ENCODE peak calls at places on chromosomes 7 and 10, in five cellular contexts. M is cardiac fibroblast; O is GM04503; Q is amygdala; I is CD8-positive, alpha-beta memory T cell. A is an unnamed sample.

GRCh38 chr7:1473864-1474512 is 14.7 kb upstream of the MICALL2 start:
- DNase-seq in M (peak), Q (no peak), I (peak), O (no peak), A (peak)

GRCh38 chr10:114486938-114487814 is 82.9 kb upstream of the AFAP1L2 start:
- DNase-seq in M (no peak), Q (no peak), I (no peak), O (no peak), A (no peak)

GRCh38 chr7:77327067-77327931 is 88.8 kb downstream of the GSAP start:
- DNase-seq in O (no peak), M (peak), I (no peak), Q (no peak), A (no peak)

GRCh38 chr10:87635498-87636312 is 24.0 kb upstream of the PAPSS2 start:
- DNase-seq in I (no peak), Q (no peak), O (peak), M (peak), A (no peak)

GRCh38 chr7:127251458-127252379 is 1.0 kb downstream of the GRM8 start:
- DNase-seq in I (no peak), M (no peak), Q (no peak), O (no peak), A (peak)

GRCh38 chr10:62582804-62583208 is 208.6 kb downstream of the ZNF365 start:
- DNase-seq in M (peak), I (no peak), Q (no peak), O (peak), A (no peak)

GRCh38 chr7:50333266-50333665 is 28.8 kb downstream of the IKZF1 start:
- DNase-seq in M (no peak), Q (no peak), O (no peak), I (peak), A (peak)

GRCh38 chr10:71423936-71424335 is 27.2 kb downstream of the CDH23 start:
- DNase-seq in O (no peak), I (no peak), M (no peak), Q (no peak), A (no peak)

GRCh38 chr7:6486438-6487183 is 38.9 kb upstream of the DAGLB start:
- DNase-seq in O (no peak), I (no peak), Q (no peak), M (no peak), A (no peak)

GRCh38 chr10:91316486-91316885 is 93.7 kb upstream of the HECTD2 start:
- DNase-seq in Q (no peak), M (peak), O (no peak), I (no peak), A (no peak)

GRCh38 chr10:3500408-3500856 is 284.6 kb downstream of the KLF6 start:
- DNase-seq in Q (peak), I (no peak), M (peak), O (peak), A (no peak)

GRCh38 chr7:18505870-18506460 is 10.4 kb downstream of the HDAC9 start:
- DNase-seq in I (no peak), O (no peak), Q (no peak), M (peak), A (no peak)

GRCh38 chr7:46530081-46530480 is 609.0 kb upstream of the IGFBP3 start:
- DNase-seq in I (no peak), M (no peak), Q (no peak), O (no peak), A (no peak)

GRCh38 chr7:30598121-30598876 is 3.6 kb downstream of the GARS1 start:
- DNase-seq in M (no peak), Q (no peak), I (no peak), O (no peak), A (no peak)

GRCh38 chr7:12949060-12950045 is 261.9 kb downstream of the ARL4A start:
- DNase-seq in I (no peak), Q (no peak), O (no peak), M (no peak), A (no peak)

GRCh38 chr10:132145521-132146185 is 41.1 kb upstream of the DPYSL4 start:
- DNase-seq in Q (no peak), I (no peak), O (no peak), M (no peak), A (no peak)

GRCh38 chr10:117226813-117227451 is 14.0 kb upstream of the SLC18A2 start:
- DNase-seq in Q (no peak), M (peak), O (no peak), I (no peak), A (no peak)

GRCh38 chr7:26155531-26156375 is 3.8 kb downstream of the NFE2L3 start:
- DNase-seq in O (no peak), Q (no peak), M (no peak), I (no peak), A (no peak)

GRCh38 chr7:157635148-157635500 is 298.3 kb downstream of the DNAJB6 start:
- DNase-seq in O (no peak), I (no peak), M (no peak), Q (no peak), A (no peak)

GRCh38 chr10:89494615-89495014 is 40.8 kb downstream of the SLC16A12 start:
- DNase-seq in M (peak), O (no peak), I (no peak), Q (no peak), A (no peak)

GRCh38 chr10:1119027-1119426 is 62.8 kb downstream of the WDR37 start:
- DNase-seq in O (no peak), M (no peak), I (no peak), Q (no peak), A (no peak)

GRCh38 chr7:141544831-141545230 is 6.4 kb upstream of the AGK start:
- DNase-seq in Q (no peak), M (no peak), O (no peak), I (no peak), A (no peak)

GRCh38 chr10:88033793-88034192 is 170.4 kb downstream of the PTEN start:
- DNase-seq in O (no peak), Q (no peak), M (no peak), I (no peak), A (no peak)

GRCh38 chr7:30914611-30915601 is 3.3 kb downstream of the AQP1 start:
- DNase-seq in M (peak), O (peak), Q (no peak), I (no peak), A (no peak)